ENCODE peak calls at places on chromosome 16, in four cellular contexts. D is CD4-positive, alpha-beta memory T cell; I is AG09309; P is stimulated activated CD4-positive, alpha-beta T cell treated with anti-CD3 and anti-CD28 coated beads, Interleukin-1b, Interleukin-23, amount 100 ng/mL, for 1 hour. T is an unnamed sample.

GRCh38 chr16:56193951-56194726 is 2.9 kb downstream of the GNAO1 start:
- DNase-seq in D (peak), I (no peak), P (peak), T (peak)

GRCh38 chr16:11256657-11257130 is 690 bp upstream of the SOCS1 start:
- DNase-seq in P (no peak), I (no peak), D (peak), T (peak)

GRCh38 chr16:31113420-31114124 is 3.9 kb upstream of the KAT8 start:
- DNase-seq in P (no peak), I (no peak), D (no peak), T (no peak)

GRCh38 chr16:26413780-26414179 is 652.9 kb upstream of the C16orf82 start:
- DNase-seq in P (no peak), I (no peak), D (no peak), T (no peak)

GRCh38 chr16:85662976-85663830 is 25.6 kb downstream of the GINS2 start:
- DNase-seq in D (no peak), P (no peak), I (no peak), T (no peak)

GRCh38 chr16:55116165-55116894 is 185.7 kb downstream of the IRX5 start:
- DNase-seq in I (peak), D (no peak), P (no peak), T (no peak)

GRCh38 chr16:23283571-23283970 is 18.5 kb upstream of the SCNN1B start:
- DNase-seq in P (no peak), I (no peak), D (no peak), T (no peak)

GRCh38 chr16:50671644-50672260 is 9.4 kb downstream of the SNX20 start:
- DNase-seq in I (no peak), D (peak), P (peak), T (no peak)

GRCh38 chr16:25110392-25110947 is 1.1 kb upstream of the LCMT1 start:
- DNase-seq in D (no peak), I (no peak), P (no peak), T (no peak)

GRCh38 chr16:2009302-2009711 is 314 bp downstream of the ZNF598 start:
- DNase-seq in P (no peak), D (no peak), I (no peak), T (no peak)

GRCh38 chr16:85865-86264 is 7.8 kb downstream of the MPG start:
- DNase-seq in I (no peak), D (no peak), P (no peak), T (no peak)

GRCh38 chr16:31088459-31089183 is at the start of gene PRSS53:
- DNase-seq in D (no peak), I (no peak), P (no peak), T (no peak)

GRCh38 chr16:80500116-80500859 is 40.5 kb upstream of the DYNLRB2 start:
- DNase-seq in D (no peak), P (no peak), I (no peak), T (no peak)

GRCh38 chr16:56776562-56776961 is 46.6 kb downstream of the NUP93 start:
- DNase-seq in P (no peak), D (no peak), I (peak), T (peak)

GRCh38 chr16:46649571-46649970 is 28.4 kb upstream of the SHCBP1 start:
- DNase-seq in D (no peak), P (no peak), I (no peak), T (no peak)

GRCh38 chr16:86444274-86445060 is 65.9 kb upstream of the FOXF1 start:
- DNase-seq in I (no peak), P (no peak), D (no peak), T (no peak)

GRCh38 chr16:22300427-22301071 is 3.3 kb downstream of the POLR3E start:
- DNase-seq in I (peak), P (no peak), D (no peak), T (peak)

GRCh38 chr16:11219188-11219587 is 36.8 kb downstream of the SOCS1 start:
- DNase-seq in P (no peak), D (no peak), I (no peak), T (no peak)

GRCh38 chr16:87715658-87716057 is 50.1 kb downstream of the KLHDC4 start:
- DNase-seq in D (no peak), I (no peak), P (no peak), T (no peak)

GRCh38 chr16:28616636-28617035 is 6.8 kb upstream of the SULT1A1 start:
- DNase-seq in I (no peak), P (no peak), D (no peak), T (no peak)

GRCh38 chr16:89244754-89245153 is 27.3 kb downstream of the ZNF778 start:
- DNase-seq in D (no peak), P (no peak), I (no peak), T (no peak)

GRCh38 chr16:85309656-85310587 is 197.7 kb upstream of the CIBAR2 start:
- DNase-seq in D (no peak), I (no peak), P (no peak), T (no peak)

GRCh38 chr16:86338403-86339115 is 171.8 kb upstream of the FOXF1 start:
- DNase-seq in D (no peak), P (no peak), I (no peak), T (no peak)

GRCh38 chr16:70651524-70651923 is 5.2 kb downstream of the IL34 start:
- DNase-seq in I (no peak), D (no peak), P (no peak), T (no peak)

GRCh38 chr16:65117701-65118448 is 4.0 kb downstream of the CDH11 start:
- DNase-seq in I (peak), D (no peak), P (no peak), T (peak)

GRCh38 chr16:3020247-3020603 is at the start of gene TNFRSF12A:
- DNase-seq in P (no peak), I (no peak), D (peak), T (peak)

GRCh38 chr16:14289692-14290340 is 218.7 kb downstream of the MRTFB start:
- DNase-seq in D (no peak), I (no peak), P (no peak), T (peak)

GRCh38 chr16:30185141-30185682 is 1.8 kb downstream of the CORO1A start:
- DNase-seq in I (no peak), P (peak), D (no peak), T (no peak)

GRCh38 chr16:89567656-89568594 is 7.4 kb downstream of the RPL13 start:
- DNase-seq in P (no peak), I (no peak), D (no peak), T (no peak)

GRCh38 chr16:15716694-15717447 is 66.8 kb downstream of the NDE1 start:
- DNase-seq in D (no peak), I (no peak), P (no peak), T (no peak)

GRCh38 chr16:53212899-53213235 is 158.1 kb downstream of the CHD9 start:
- DNase-seq in I (no peak), D (no peak), P (no peak), T (no peak)

GRCh38 chr16:62891-63290 is 9.3 kb downstream of the SNRNP25 start:
- DNase-seq in P (no peak), I (no peak), D (no peak), T (no peak)

GRCh38 chr16:49615606-49616005 is 240.3 kb downstream of the ZNF423 start:
- DNase-seq in D (no peak), I (no peak), P (no peak), T (peak)

GRCh38 chr16:66402591-66403230 is 24.4 kb upstream of the BEAN1 start:
- DNase-seq in P (no peak), D (no peak), I (no peak), T (no peak)

GRCh38 chr16:15811778-15812750 is 44.8 kb downstream of the MYH11 start:
- DNase-seq in D (no peak), P (no peak), I (peak), T (peak)

GRCh38 chr16:14600164-14600563 is 29.9 kb downstream of the PARN start:
- DNase-seq in D (no peak), P (no peak), I (no peak), T (no peak)

GRCh38 chr16:75114946-75115825 is 1.4 kb downstream of the LDHD start:
- DNase-seq in I (no peak), P (no peak), D (no peak), T (no peak)